ENCODE peak calls at places on chromosomes 16 and 17, in six cellular contexts. U is lung, Q is endothelial cell of umbilical vein, C is body of pancreas, N is IMR-90, K is MM.1S. X is an unnamed sample.

GRCh38 chr17:69729937-69730336 is 315.4 kb downstream of the MAP2K6 start:
- DNase-seq in U (no peak), Q (no peak), C (no peak), N (peak; percentile 62), K (no peak), X (no peak)

GRCh38 chr16:74603848-74604247 is 3.1 kb downstream of the GLG1 start:
- DNase-seq in U (no peak), Q (peak; percentile 49), C (no peak), N (peak; percentile 21), K (no peak), X (no peak)

GRCh38 chr17:57242148-57242547 is 14.2 kb upstream of the MSI2 start:
- DNase-seq in U (no peak), Q (no peak), C (no peak), N (no peak), K (no peak), X (no peak)

GRCh38 chr16:1466968-1467521 is 7.8 kb downstream of the CLCN7 start:
- DNase-seq in U (no peak), Q (no peak), C (no peak), N (peak; percentile 4), K (no peak), X (no peak)

GRCh38 chr17:4738136-4739121 is 1.2 kb upstream of the ZMYND15 start:
- DNase-seq in U (peak; percentile 57), Q (no peak), C (peak; percentile 45), N (no peak), K (peak; percentile 49), X (no peak)

GRCh38 chr16:3038256-3038655 is 1.5 kb upstream of the BICDL2 start:
- DNase-seq in U (peak; percentile 68), Q (no peak), C (peak; percentile 93), N (no peak), K (no peak), X (no peak)

GRCh38 chr17:49989518-49989880 is 5.5 kb downstream of the DLX3 start:
- DNase-seq in U (no peak), Q (no peak), C (no peak), N (no peak), K (no peak), X (no peak)

GRCh38 chr16:3431779-3432219 is 11.5 kb downstream of the ZNF597 start:
- DNase-seq in U (peak; percentile 34), Q (no peak), C (peak; percentile 61), N (peak; percentile 31), K (peak; percentile 80), X (no peak)

GRCh38 chr16:31476305-31477219 is 4.6 kb downstream of the TGFB1I1 start:
- DNase-seq in U (peak; percentile 90), Q (no peak), C (peak; percentile 93), N (no peak), K (peak; percentile 59), X (no peak)

GRCh38 chr17:48068491-48068961 is 20.4 kb downstream of the NFE2L1 start:
- DNase-seq in U (no peak), Q (no peak), C (no peak), N (peak; percentile 65), K (no peak), X (no peak)

GRCh38 chr16:23359092-23359760 is 57.1 kb downstream of the SCNN1B start:
- DNase-seq in U (no peak), Q (peak; percentile 59), C (no peak), N (peak; percentile 5), K (no peak), X (no peak)

GRCh38 chr17:5899496-5900195 is 170.5 kb upstream of the WSCD1 start:
- DNase-seq in U (no peak), Q (no peak), C (no peak), N (no peak), K (no peak), X (no peak)

GRCh38 chr16:8492690-8493089 is 97.6 kb downstream of the TMEM114 start:
- DNase-seq in U (no peak), Q (no peak), C (no peak), N (no peak), K (no peak), X (no peak)

GRCh38 chr17:39820541-39820940 is 43.6 kb downstream of the IKZF3 start:
- DNase-seq in U (no peak), Q (no peak), C (no peak), N (no peak), K (peak; percentile 48), X (no peak)

GRCh38 chr17:81993726-81994592 is 16.5 kb downstream of the ASPSCR1 start:
- DNase-seq in U (no peak), Q (no peak), C (no peak), N (no peak), K (no peak), X (no peak)

GRCh38 chr16:87661561-87661960 is 59.3 kb downstream of the JPH3 start:
- DNase-seq in U (no peak), Q (peak; percentile 43), C (peak; percentile 18), N (peak; percentile 43), K (peak; percentile 26), X (peak; percentile 29)

GRCh38 chr17:46949291-46950174 is 26.6 kb downstream of the GOSR2 start:
- DNase-seq in U (no peak), Q (no peak), C (no peak), N (peak; percentile 48), K (no peak), X (no peak)

GRCh38 chr17:27653572-27653971 is 22.6 kb downstream of the LGALS9 start:
- DNase-seq in U (no peak), Q (no peak), C (no peak), N (no peak), K (no peak), X (no peak)

GRCh38 chr17:2259769-2260536 is 43.6 kb downstream of the SMG6 start:
- DNase-seq in U (no peak), Q (no peak), C (no peak), N (peak; percentile 81), K (peak; percentile 89), X (no peak)

GRCh38 chr16:59459811-59460210 is 725.7 kb upstream of the GOT2 start:
- DNase-seq in U (no peak), Q (peak; percentile 35), C (no peak), N (peak; percentile 68), K (no peak), X (no peak)

GRCh38 chr17:3385869-3386816 is at the start of gene OR3A2:
- DNase-seq in U (no peak), Q (no peak), C (no peak), N (no peak), K (no peak), X (no peak)

GRCh38 chr16:66334856-66335255 is 31.6 kb upstream of the CDH5 start:
- DNase-seq in U (no peak), Q (no peak), C (no peak), N (no peak), K (no peak), X (no peak)

GRCh38 chr16:88298166-88298881 is 84.4 kb upstream of the ZNF469 start:
- DNase-seq in U (no peak), Q (no peak), C (no peak), N (peak; percentile 60), K (no peak), X (no peak)

DNA sequence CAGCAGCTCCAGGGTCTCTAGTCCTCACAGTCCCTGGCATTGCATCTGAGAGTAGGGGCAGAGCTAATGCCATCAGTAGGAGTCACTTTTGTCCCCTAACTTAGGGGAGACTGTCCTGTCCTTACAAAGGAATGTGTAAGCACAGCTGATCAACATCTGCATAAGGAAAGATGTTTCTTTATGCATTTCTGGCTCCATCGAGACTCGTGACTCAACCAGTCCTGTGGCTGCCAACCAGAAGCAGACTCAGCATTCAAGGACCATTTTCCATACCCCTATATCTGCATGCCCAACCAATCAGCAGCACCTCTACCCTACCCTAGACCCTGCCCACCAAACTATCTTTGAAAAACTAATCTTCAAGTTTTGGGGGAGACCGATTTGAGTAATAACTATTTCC is 8.2 kb upstream of the MPP2 start:
- DNase-seq in U (no peak), Q (no peak), C (no peak), N (peak; percentile 22), K (no peak), X (no peak)
- H3K27me3 ChIP-seq in U (no peaks in the 10 kb centered on the region), Q (peaks cover 15% of the 10 kb centered on the region), C (no peaks in the 10 kb centered on the region), N (peaks cover 66% of the 10 kb centered on the region), K (no peaks in the 10 kb centered on the region), X (no peaks in the 10 kb centered on the region)

DNA sequence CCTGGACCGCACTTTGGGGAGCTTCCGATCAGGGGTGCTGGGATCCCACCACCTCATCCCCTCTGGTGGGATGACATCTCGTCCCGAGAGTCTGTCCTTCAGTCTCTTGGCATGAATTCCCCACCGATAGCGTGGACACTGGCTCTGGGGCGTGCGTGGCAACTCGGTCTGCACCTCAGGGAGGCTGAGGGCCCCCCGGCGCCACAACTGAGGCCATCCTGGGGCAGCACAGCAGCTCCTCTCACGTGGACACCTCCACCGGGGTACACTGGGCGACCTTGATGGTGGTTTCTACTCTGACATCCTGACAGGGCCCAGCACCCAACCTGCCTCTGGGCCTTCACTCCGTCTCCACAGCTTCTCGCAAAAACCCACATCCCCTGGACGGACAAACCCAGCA is 8.6 kb downstream of the PDIA2 start:
- DNase-seq in U (no peak), Q (no peak), C (no peak), N (no peak), K (no peak), X (no peak)
- H3K27me3 ChIP-seq in U (no peaks in the 10 kb centered on the region), Q (no peaks in the 10 kb centered on the region), C (no peaks in the 10 kb centered on the region), N (no peaks in the 10 kb centered on the region), K (no peaks in the 10 kb centered on the region), X (no peaks in the 10 kb centered on the region)

GRCh38 chr16:55061126-55061525 is 130.5 kb downstream of the IRX5 start:
- DNase-seq in U (no peak), Q (no peak), C (no peak), N (no peak), K (no peak), X (no peak)

GRCh38 chr16:55057866-55058265 is 127.2 kb downstream of the IRX5 start:
- DNase-seq in U (no peak), Q (no peak), C (no peak), N (no peak), K (no peak), X (no peak)

GRCh38 chr16:55056585-55057520 is 126.2 kb downstream of the IRX5 start:
- DNase-seq in U (no peak), Q (no peak), C (no peak), N (no peak), K (no peak), X (no peak)

GRCh38 chr16:55059146-55059545 is 128.5 kb downstream of the IRX5 start:
- DNase-seq in U (no peak), Q (no peak), C (no peak), N (no peak), K (no peak), X (no peak)

DNA sequence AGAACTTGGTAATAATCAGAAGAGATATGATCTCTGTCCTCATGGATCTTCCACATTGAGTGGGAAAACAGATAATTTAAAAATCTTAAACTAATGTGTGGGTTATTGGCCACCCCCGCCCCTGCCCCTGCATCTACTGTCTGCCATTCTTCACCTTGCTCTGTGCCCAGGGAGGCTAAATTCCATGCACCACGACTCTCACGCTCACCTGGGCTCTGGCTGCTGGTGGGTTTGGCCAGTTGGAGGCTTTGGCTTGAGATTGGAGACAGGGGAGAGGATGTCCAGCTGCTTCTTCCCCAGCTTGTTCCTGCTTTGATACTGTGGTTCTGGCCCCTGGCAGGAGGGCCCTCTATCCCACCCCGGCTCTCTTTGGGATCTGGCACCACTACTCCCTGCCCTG is 127.9 kb downstream of the IRX5 start:
- DNase-seq in U (no peak), Q (no peak), C (no peak), N (no peak), K (no peak), X (no peak)
- H3K27me3 ChIP-seq in U (peaks cover 7% of the 10 kb centered on the region), Q (peaks cover 12% of the 10 kb centered on the region), C (no peaks in the 10 kb centered on the region), N (peaks cover 13% of the 10 kb centered on the region), K (no peaks in the 10 kb centered on the region), X (peaks cover 17% of the 10 kb centered on the region)

DNA sequence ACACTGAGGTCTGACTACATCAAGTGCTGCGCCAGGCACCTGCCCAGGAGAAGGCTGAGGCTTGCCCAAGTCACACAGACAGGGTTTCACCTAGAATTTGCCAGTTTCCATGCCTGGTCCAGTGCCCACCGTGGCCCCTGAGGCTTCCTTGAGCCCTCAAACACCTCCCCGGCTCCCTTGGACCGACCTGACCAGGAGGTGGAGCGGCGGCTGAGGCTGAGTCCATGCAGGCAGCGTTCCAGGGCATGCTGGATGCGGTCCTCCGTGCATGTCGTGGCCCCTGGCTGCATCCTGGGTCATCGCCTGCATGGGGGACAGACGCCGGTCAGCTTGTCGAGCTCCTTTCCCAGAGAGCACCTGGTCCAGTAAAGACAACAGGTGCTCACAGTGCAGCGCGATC is 43.7 kb upstream of the PIK3R6 start:
- DNase-seq in U (no peak), Q (no peak), C (no peak), N (no peak), K (no peak), X (no peak)
- H3K27me3 ChIP-seq in U (no peaks in the 10 kb centered on the region), Q (no peaks in the 10 kb centered on the region), C (no peaks in the 10 kb centered on the region), N (no peaks in the 10 kb centered on the region), K (peaks cover 3% of the 10 kb centered on the region), X (no peaks in the 10 kb centered on the region)

X was measured in iPS DF 6.9.